ENCODE peak calls at places on chromosomes 3 and 15, in four cellular contexts. One of them, this sample, is unnamed.
A peak's percentile ranks its signal among the peaks of the same experiment; 100 is the strongest.

GRCh38 chr3:117553461-117553860 is 843.9 kb downstream of the TUSC7 start:
- DNase-seq in HCT116: no peak
- DNase-seq in right lobe of liver: no peak
- DNase-seq in lower leg skin: no peak
- DNase-seq in this sample: no peak

GRCh38 chr3:140008693-140008980 is 73.7 kb downstream of the CLSTN2 start:
- DNase-seq in HCT116: no peak
- DNase-seq in right lobe of liver: no peak
- DNase-seq in lower leg skin: no peak
- DNase-seq in this sample: no peak

GRCh38 chr3:135803291-135803690 is 162.2 kb upstream of the PPP2R3A start:
- DNase-seq in HCT116: no peak
- DNase-seq in right lobe of liver: no peak
- DNase-seq in lower leg skin: no peak
- DNase-seq in this sample: no peak

GRCh38 chr3:139466369-139466768 is 9.9 kb downstream of the RBP2 start:
- DNase-seq in HCT116: no peak
- DNase-seq in right lobe of liver: no peak
- DNase-seq in lower leg skin: peak; percentile 43
- DNase-seq in this sample: no peak

GRCh38 chr15:65133550-65134200 is at the start of gene PDCD7:
- DNase-seq in HCT116: peak; percentile 88
- DNase-seq in right lobe of liver: peak; percentile 88
- DNase-seq in lower leg skin: peak; percentile 96
- DNase-seq in this sample: peak; percentile 81

GRCh38 chr3:10312866-10313265 is 8.0 kb downstream of the SEC13 start:
- DNase-seq in HCT116: no peak
- DNase-seq in right lobe of liver: no peak
- DNase-seq in lower leg skin: no peak
- DNase-seq in this sample: no peak

GRCh38 chr3:103195201-103195600 is 760.4 kb downstream of the ZPLD1 start:
- DNase-seq in HCT116: no peak
- DNase-seq in right lobe of liver: no peak
- DNase-seq in lower leg skin: no peak
- DNase-seq in this sample: no peak

GRCh38 chr15:74429784-74430141 is 4.0 kb downstream of the SEMA7A start:
- DNase-seq in HCT116: no peak
- DNase-seq in right lobe of liver: no peak
- DNase-seq in lower leg skin: no peak
- DNase-seq in this sample: no peak

GRCh38 chr3:171748341-171748918 is 61.9 kb downstream of the PLD1 start:
- DNase-seq in HCT116: no peak
- DNase-seq in right lobe of liver: no peak
- DNase-seq in lower leg skin: no peak
- DNase-seq in this sample: no peak

GRCh38 chr15:73850228-73850627 is 23.1 kb upstream of the TBC1D21 start:
- DNase-seq in HCT116: no peak
- DNase-seq in right lobe of liver: no peak
- DNase-seq in lower leg skin: no peak
- DNase-seq in this sample: no peak

GRCh38 chr3:180417241-180417640 is 184.7 kb upstream of the TTC14 start:
- DNase-seq in HCT116: no peak
- DNase-seq in right lobe of liver: no peak
- DNase-seq in lower leg skin: no peak
- DNase-seq in this sample: no peak

GRCh38 chr3:69118555-69118954 is 3.8 kb downstream of the LMOD3 start:
- DNase-seq in HCT116: no peak
- DNase-seq in right lobe of liver: no peak
- DNase-seq in lower leg skin: no peak
- DNase-seq in this sample: no peak

GRCh38 chr3:13482106-13482690 is 2.1 kb downstream of the HDAC11 start:
- DNase-seq in HCT116: no peak
- DNase-seq in right lobe of liver: no peak
- DNase-seq in lower leg skin: no peak
- DNase-seq in this sample: no peak

GRCh38 chr3:51992017-51992682 is 3.5 kb downstream of the RPL29 start:
- DNase-seq in HCT116: no peak
- DNase-seq in right lobe of liver: peak; percentile 33
- DNase-seq in lower leg skin: no peak
- DNase-seq in this sample: no peak

GRCh38 chr3:160027541-160028195 is 39.0 kb downstream of the IL12A start:
- DNase-seq in HCT116: no peak
- DNase-seq in right lobe of liver: no peak
- DNase-seq in lower leg skin: no peak
- DNase-seq in this sample: peak; percentile 15
- TF ChIP-seq POLR2A in HCT116: no peak
- TF ChIP-seq POLR2A in right lobe of liver: no peak
- TF ChIP-seq POLR2A in lower leg skin: no peak
- TF ChIP-seq POLR2A in this sample: no peak

DNA sequence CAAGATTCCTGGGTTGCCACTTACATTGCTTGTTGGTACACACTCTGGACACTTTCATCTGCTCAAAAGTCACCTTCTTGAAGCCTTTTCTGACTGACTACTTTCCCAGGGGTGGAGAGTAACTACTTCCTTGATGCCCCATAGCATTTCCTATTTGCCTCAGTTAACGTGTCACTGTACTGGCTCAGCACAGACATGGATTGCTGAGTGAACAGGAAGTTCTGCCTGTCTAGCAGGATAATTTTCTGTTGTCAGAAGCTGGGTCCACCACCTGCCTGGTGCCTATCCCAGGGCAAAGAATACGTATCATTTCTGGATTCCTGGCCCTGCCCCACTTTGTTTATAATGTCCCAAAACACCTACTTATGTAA is 15.3 kb upstream of the ABHD17C start:
- DNase-seq in HCT116: no peak
- DNase-seq in right lobe of liver: no peak
- DNase-seq in lower leg skin: no peak
- DNase-seq in this sample: no peak
- TF ChIP-seq POLR2A in HCT116: no peak
- TF ChIP-seq POLR2A in right lobe of liver: no peak
- TF ChIP-seq POLR2A in lower leg skin: no peak
- TF ChIP-seq POLR2A in this sample: no peak

GRCh38 chr15:75823860-75824613 is 19.2 kb upstream of the UBE2Q2 start:
- DNase-seq in HCT116: no peak
- DNase-seq in right lobe of liver: no peak
- DNase-seq in lower leg skin: no peak
- DNase-seq in this sample: no peak
- TF ChIP-seq POLR2A in HCT116: no peak
- TF ChIP-seq POLR2A in right lobe of liver: no peak
- TF ChIP-seq POLR2A in lower leg skin: no peak
- TF ChIP-seq POLR2A in this sample: no peak

GRCh38 chr3:151206196-151206595 is 3.2 kb upstream of the GPR171 start:
- DNase-seq in HCT116: no peak
- DNase-seq in right lobe of liver: no peak
- DNase-seq in lower leg skin: no peak
- DNase-seq in this sample: no peak
- TF ChIP-seq POLR2A in HCT116: no peak
- TF ChIP-seq POLR2A in right lobe of liver: no peak
- TF ChIP-seq POLR2A in lower leg skin: no peak
- TF ChIP-seq POLR2A in this sample: no peak

GRCh38 chr3:177299250-177299649 is 102.0 kb upstream of the TBL1XR1 start:
- DNase-seq in HCT116: no peak
- DNase-seq in right lobe of liver: no peak
- DNase-seq in lower leg skin: no peak
- DNase-seq in this sample: no peak

GRCh38 chr3:177300842-177301241 is 103.6 kb upstream of the TBL1XR1 start:
- DNase-seq in HCT116: no peak
- DNase-seq in right lobe of liver: no peak
- DNase-seq in lower leg skin: no peak
- DNase-seq in this sample: no peak

GRCh38 chr3:177295116-177295515 is 97.8 kb upstream of the TBL1XR1 start:
- DNase-seq in HCT116: no peak
- DNase-seq in right lobe of liver: no peak
- DNase-seq in lower leg skin: no peak
- DNase-seq in this sample: no peak

DNA sequence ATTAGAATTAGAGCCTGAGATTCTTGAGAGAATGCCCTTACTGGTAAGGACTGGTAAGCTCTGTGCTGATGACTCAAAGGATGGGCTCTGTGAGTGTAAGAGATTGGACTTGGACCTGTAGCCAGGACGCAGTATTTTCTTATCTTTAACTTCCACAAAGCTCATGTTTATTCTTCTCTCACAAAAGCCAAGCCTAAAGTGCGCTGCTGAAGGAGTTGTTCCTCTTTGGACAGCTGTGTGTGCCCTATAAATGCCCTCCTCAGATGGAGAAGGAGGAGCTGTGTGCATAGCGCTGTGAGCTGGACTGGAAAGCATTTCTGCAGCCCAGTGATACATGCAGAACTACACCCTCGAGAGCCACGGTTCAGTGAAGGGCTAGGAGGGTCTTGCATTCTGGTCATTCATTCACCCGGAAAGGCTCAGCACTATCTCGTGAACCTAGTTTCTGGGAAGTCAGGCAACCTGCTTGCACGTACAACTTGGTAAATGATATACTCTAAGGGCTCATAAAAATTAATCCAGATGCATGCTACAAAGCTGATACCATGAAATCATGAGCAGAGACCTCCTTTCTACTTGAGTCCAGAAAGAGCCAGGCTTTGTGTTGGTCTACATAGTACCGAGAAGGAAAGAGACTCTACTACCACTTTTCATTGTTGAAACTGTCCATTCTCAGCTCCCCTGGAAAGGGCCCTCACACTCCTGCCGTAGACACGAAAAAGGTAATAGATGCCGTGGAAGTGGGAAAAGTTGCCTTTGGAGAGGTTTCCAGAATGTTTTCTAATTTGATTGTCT is 103.0 kb upstream of the TBL1XR1 start:
- DNase-seq in HCT116: no peak
- DNase-seq in right lobe of liver: no peak
- DNase-seq in lower leg skin: no peak
- DNase-seq in this sample: no peak
- TF ChIP-seq POLR2A in HCT116: no peak
- TF ChIP-seq POLR2A in right lobe of liver: no peak
- TF ChIP-seq POLR2A in lower leg skin: no peak
- TF ChIP-seq POLR2A in this sample: no peak

GRCh38 chr3:23275814-23276213 is 72.7 kb downstream of the UBE2E2 start:
- DNase-seq in HCT116: no peak
- DNase-seq in right lobe of liver: no peak
- DNase-seq in lower leg skin: no peak
- DNase-seq in this sample: no peak

GRCh38 chr3:23275061-23275460 is 71.9 kb downstream of the UBE2E2 start:
- DNase-seq in HCT116: no peak
- DNase-seq in right lobe of liver: no peak
- DNase-seq in lower leg skin: no peak
- DNase-seq in this sample: no peak

GRCh38 chr3:23271876-23272741 is 69.0 kb downstream of the UBE2E2 start:
- DNase-seq in HCT116: no peak
- DNase-seq in right lobe of liver: no peak
- DNase-seq in lower leg skin: no peak
- DNase-seq in this sample: no peak

GRCh38 chr3:23272820-23273219 is 69.7 kb downstream of the UBE2E2 start:
- DNase-seq in HCT116: no peak
- DNase-seq in right lobe of liver: no peak
- DNase-seq in lower leg skin: no peak
- DNase-seq in this sample: no peak

DNA sequence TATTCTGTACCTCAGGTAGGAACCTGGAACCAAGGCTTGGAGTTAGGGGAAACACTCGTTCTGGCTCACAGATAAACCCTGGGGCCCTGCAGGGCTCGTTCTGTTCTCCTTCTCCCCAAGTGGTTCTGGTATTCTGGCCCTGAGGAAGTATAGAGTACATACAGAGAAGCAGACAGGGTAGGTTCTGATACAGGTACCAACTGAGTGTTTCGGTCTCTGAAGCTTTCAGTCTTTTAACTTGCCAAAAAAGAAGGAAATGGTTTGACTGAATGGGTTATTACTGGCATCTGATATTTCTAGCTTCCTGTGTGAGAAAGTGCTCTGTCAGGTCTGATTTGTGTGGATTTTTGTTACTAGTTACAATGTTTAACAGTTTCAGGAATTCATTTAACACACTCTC is 67.3 kb downstream of the UBE2E2 start:
- DNase-seq in HCT116: no peak
- DNase-seq in right lobe of liver: no peak
- DNase-seq in lower leg skin: no peak
- DNase-seq in this sample: no peak
- TF ChIP-seq POLR2A in HCT116: no peak
- TF ChIP-seq POLR2A in right lobe of liver: no peak
- TF ChIP-seq POLR2A in lower leg skin: no peak
- TF ChIP-seq POLR2A in this sample: no peak

GRCh38 chr3:127751163-127751621 is 71.1 kb downstream of the MGLL start:
- DNase-seq in HCT116: no peak
- DNase-seq in right lobe of liver: no peak
- DNase-seq in lower leg skin: no peak
- DNase-seq in this sample: peak; percentile 33
- TF ChIP-seq POLR2A in HCT116: no peak
- TF ChIP-seq POLR2A in right lobe of liver: no peak
- TF ChIP-seq POLR2A in lower leg skin: no peak
- TF ChIP-seq POLR2A in this sample: no peak

GRCh38 chr3:149702691-149703426 is 45.0 kb upstream of the WWTR1 start:
- DNase-seq in HCT116: no peak
- DNase-seq in right lobe of liver: no peak
- DNase-seq in lower leg skin: no peak
- DNase-seq in this sample: peak; percentile 54
- TF ChIP-seq POLR2A in HCT116: no peak
- TF ChIP-seq POLR2A in right lobe of liver: no peak
- TF ChIP-seq POLR2A in lower leg skin: no peak
- TF ChIP-seq POLR2A in this sample: no peak

DNA sequence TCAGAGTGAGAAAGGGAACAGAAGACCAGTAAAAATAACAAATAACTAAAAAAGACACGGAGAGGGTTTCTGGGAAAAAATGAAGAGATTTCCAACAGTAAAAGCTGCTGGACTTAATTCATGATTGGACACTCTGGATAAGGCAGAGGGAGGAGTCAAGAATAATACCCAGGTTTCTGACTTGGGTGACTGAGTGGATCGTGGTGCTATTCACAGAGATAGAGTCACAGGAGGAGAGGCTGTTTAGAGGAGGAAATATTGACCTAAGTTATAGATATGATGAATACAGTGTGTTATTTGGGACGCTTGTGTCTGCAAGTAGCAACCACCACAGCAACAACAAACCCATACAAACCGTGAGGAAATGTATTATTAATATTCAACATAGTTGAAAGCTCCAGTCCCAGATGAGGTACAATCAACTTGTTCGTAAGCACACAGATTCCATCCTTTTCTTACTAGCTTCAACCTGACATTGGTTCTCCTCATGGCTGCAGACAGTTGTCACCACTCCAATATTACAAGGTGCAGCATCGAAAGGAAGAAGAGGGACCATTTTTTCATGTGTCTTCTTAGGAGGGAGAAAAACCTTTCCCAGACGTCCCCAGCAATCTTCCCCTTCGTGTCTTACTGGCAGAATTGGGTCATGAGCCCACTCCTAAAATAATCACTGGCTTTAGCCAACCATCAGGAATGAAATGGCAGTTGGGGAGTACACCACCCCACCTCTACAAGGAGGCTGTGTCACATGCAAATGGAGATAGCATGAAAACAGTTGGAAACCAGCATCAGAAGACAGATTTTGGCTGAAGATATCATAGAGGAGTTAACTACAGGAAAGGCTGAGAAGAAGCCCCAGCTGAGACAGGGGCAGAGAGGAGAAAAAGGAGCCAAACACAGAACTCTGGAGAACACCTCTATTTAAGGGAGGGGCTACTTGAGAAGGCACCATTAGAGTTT is 387.8 kb downstream of the SHQ1 start:
- DNase-seq in HCT116: no peak
- DNase-seq in right lobe of liver: no peak
- DNase-seq in lower leg skin: no peak
- DNase-seq in this sample: no peak
- TF ChIP-seq POLR2A in HCT116: no peak
- TF ChIP-seq POLR2A in right lobe of liver: no peak
- TF ChIP-seq POLR2A in lower leg skin: no peak
- TF ChIP-seq POLR2A in this sample: no peak